ENCODE peak calls at places on chromosomes 3 and 15, in four cellular contexts. P is heart left ventricle; I is suprapubic skin; G is activated CD4-positive, alpha-beta T cell treated with anti-CD3 and anti-CD28 coated beads, Interleukin-2, amount 10 ng/mL, durations not matched to agents 7 days and 5 days. D is an unnamed sample.

GRCh38 chr3:120227710-120228347 is 57.2 kb downstream of the GPR156 start:
- DNase-seq in G (no peak), I (no peak), P (no peak), D (peak; percentile 14)

GRCh38 chr3:104018541-104018940 is 1348.2 kb upstream of the ALCAM start:
- DNase-seq in G (no peak), P (no peak), I (no peak), D (no peak)

GRCh38 chr3:72639736-72640135 is 208.5 kb downstream of the SHQ1 start:
- DNase-seq in P (no peak), G (no peak), I (no peak), D (no peak)

GRCh38 chr3:61178167-61178566 is 73.1 kb downstream of the FHIT start:
- DNase-seq in P (no peak), G (no peak), I (no peak), D (no peak)

GRCh38 chr3:150545419-150546225 is 674 bp downstream of the SERP1 start:
- DNase-seq in G (peak; percentile 51), I (no peak), P (peak; percentile 74), D (peak; percentile 57)

GRCh38 chr15:67839358-67839928 is 402 bp downstream of the RNU6-1 start:
- DNase-seq in I (no peak), P (no peak), G (peak; percentile 52), D (peak; percentile 58)

GRCh38 chr3:16477054-16477453 is 36.4 kb downstream of the RFTN1 start:
- DNase-seq in P (no peak), I (no peak), G (no peak), D (no peak)

GRCh38 chr3:33787328-33788009 is 11.0 kb upstream of the PDCD6IP start:
- DNase-seq in I (no peak), G (peak; percentile 71), P (peak; percentile 37), D (peak; percentile 66)

GRCh38 chr15:83204697-83205096 is 2.9 kb downstream of the HDGFL3 start:
- DNase-seq in P (no peak), I (no peak), G (no peak), D (no peak)

GRCh38 chr15:42719051-42719450 is 17.9 kb downstream of the CDAN1 start:
- DNase-seq in I (no peak), P (no peak), G (no peak), D (no peak)

GRCh38 chr3:133294253-133294652 is 105.6 kb upstream of the BFSP2 start:
- DNase-seq in G (no peak), P (no peak), I (no peak), D (no peak)

GRCh38 chr3:12420393-12420792 is 63.9 kb upstream of the TSEN2 start:
- DNase-seq in P (no peak), I (no peak), G (no peak), D (no peak)

GRCh38 chr15:80662756-80663553 is 32.2 kb upstream of the ABHD17C start:
- DNase-seq in I (no peak), G (no peak), P (no peak), D (no peak)

GRCh38 chr3:36698314-36698713 is 66.0 kb downstream of the DCLK3 start:
- DNase-seq in P (no peak), G (no peak), I (no peak), D (no peak)

GRCh38 chr15:72116680-72117447 is 1.1 kb downstream of the MYO9A start:
- DNase-seq in G (no peak), I (peak; percentile 75), P (peak; percentile 51), D (no peak)

GRCh38 chr3:121496841-121497240 is 48.9 kb downstream of the POLQ start:
- DNase-seq in P (no peak), I (no peak), G (no peak), D (no peak)

GRCh38 chr15:85865070-85865684 is 70.5 kb upstream of the KLHL25 start:
- DNase-seq in P (no peak), G (no peak), I (no peak), D (peak; percentile 31)

GRCh38 chr15:80967451-80967850 is 22.2 kb downstream of the MESD start:
- DNase-seq in G (no peak), P (no peak), I (no peak), D (no peak)

GRCh38 chr15:101510212-101511197 is 21.0 kb upstream of the PCSK6 start:
- DNase-seq in G (no peak), I (no peak), P (no peak), D (no peak)

GRCh38 chr3:57017481-57017880 is 43.0 kb upstream of the SPATA12 start:
- DNase-seq in I (no peak), G (no peak), P (no peak), D (no peak)

GRCh38 chr3:110821586-110821985 is 250.0 kb upstream of the NECTIN3 start:
- DNase-seq in I (no peak), G (no peak), P (no peak), D (no peak)

GRCh38 chr3:149542375-149543312 is 68.1 kb downstream of the TM4SF4 start:
- DNase-seq in G (no peak), P (no peak), I (no peak), D (no peak)

GRCh38 chr3:190076601-190077444 is 43.9 kb downstream of the P3H2 start:
- DNase-seq in G (no peak), I (no peak), P (no peak), D (no peak)

GRCh38 chr3:11651900-11652299 is 8.2 kb upstream of the VGLL4 start:
- DNase-seq in G (no peak), I (no peak), P (no peak), D (no peak)

GRCh38 chr15:74438696-74439316 is 5.0 kb upstream of the SEMA7A start:
- DNase-seq in I (no peak), G (peak; percentile 82), P (peak; percentile 78), D (peak; percentile 81)

GRCh38 chr3:173688216-173688842 is 290.8 kb downstream of the NLGN1 start:
- DNase-seq in P (no peak), G (no peak), I (no peak), D (no peak)

GRCh38 chr15:76904461-76905012 is 603 bp downstream of the SCAPER start:
- DNase-seq in I (peak; percentile 67), G (peak; percentile 12), P (peak; percentile 31), D (peak; percentile 55)

GRCh38 chr15:48084759-48085420 is 35.9 kb upstream of the SLC24A5 start:
- DNase-seq in G (no peak), I (no peak), P (no peak), D (no peak)

GRCh38 chr3:99232696-99233095 is 331.2 kb upstream of the DCBLD2 start:
- DNase-seq in G (no peak), P (no peak), I (no peak), D (no peak)

GRCh38 chr3:133588784-133589465 is 15.4 kb downstream of the CDV3 start:
- DNase-seq in G (no peak), P (no peak), I (no peak), D (no peak)

GRCh38 chr15:43095708-43096347 is 10.0 kb downstream of the UBR1 start:
- DNase-seq in G (no peak), P (no peak), I (no peak), D (no peak)

GRCh38 chr3:135197246-135197645 is 402.2 kb downstream of the EPHB1 start:
- DNase-seq in G (no peak), P (no peak), I (no peak), D (no peak)

GRCh38 chr15:54776410-54776809 is 420.3 kb downstream of the RSL24D1 start:
- DNase-seq in P (no peak), I (no peak), G (no peak), D (no peak)

GRCh38 chr3:56693750-56694149 is 10.7 kb upstream of the TASOR start:
- DNase-seq in P (no peak), G (no peak), I (no peak), D (no peak)

GRCh38 chr3:28761380-28761779 is 412.8 kb upstream of the AZI2 start:
- DNase-seq in I (no peak), G (no peak), P (no peak), D (no peak)

GRCh38 chr3:154745925-154746324 is 315.9 kb upstream of the GPR149 start:
- DNase-seq in P (no peak), G (no peak), I (no peak), D (no peak)

GRCh38 chr3:103048371-103048722 is 613.5 kb downstream of the ZPLD1 start:
- DNase-seq in G (no peak), P (no peak), I (no peak), D (peak; percentile 47)

GRCh38 chr3:133540896-133541674 is 32.4 kb upstream of the CDV3 start:
- DNase-seq in P (no peak), G (no peak), I (no peak), D (no peak)

GRCh38 chr3:144085964-144086363 is 114.3 kb downstream of the DIPK2A start:
- DNase-seq in I (no peak), P (no peak), G (no peak), D (no peak)

GRCh38 chr3:130626021-130626420 is 109.0 kb downstream of the COL6A6 start:
- DNase-seq in G (no peak), P (no peak), I (no peak), D (no peak)

D was measured in DND-41.